ENCODE peak calls at places on chromosomes 3 and 15, in nine cellular contexts. C, G, R, X, D, F, S, N and O are unnamed samples.

GRCh38 chr3:32121137-32121536 is 14.7 kb downstream of the GPD1L start:
- DNase-seq in S (no peak), N (no peak), G (no peak), D (no peak), X (no peak), C (no peak), F (no peak), R (no peak), O (no peak)

GRCh38 chr15:55221090-55222011 is 24.6 kb upstream of the RSL24D1 start:
- DNase-seq in N (no peak), D (no peak), F (peak), C (peak), R (no peak), S (no peak), X (peak), G (peak), O (peak)

GRCh38 chr3:126361211-126361610 is 4.0 kb upstream of the KLF15 start:
- DNase-seq in N (no peak), S (no peak), G (no peak), X (no peak), R (no peak), F (no peak), D (no peak), C (no peak), O (no peak)

GRCh38 chr3:159929181-159929893 is 59.3 kb upstream of the IL12A start:
- DNase-seq in D (no peak), S (peak), F (peak), N (no peak), R (no peak), G (peak), X (peak), C (peak), O (peak)

GRCh38 chr15:31304736-31305365 is 21.8 kb upstream of the KLF13 start:
- DNase-seq in X (no peak), G (peak), R (no peak), S (no peak), C (no peak), F (no peak), D (no peak), N (no peak), O (no peak)

GRCh38 chr3:161559177-161559998 is 62.8 kb downstream of the OTOL1 start:
- DNase-seq in X (peak), N (peak), F (peak), S (peak), C (peak), R (no peak), D (no peak), G (peak), O (peak)

GRCh38 chr15:64438653-64439447 is 21.5 kb upstream of the ZNF609 start:
- DNase-seq in N (no peak), S (no peak), F (no peak), C (no peak), X (no peak), D (no peak), R (no peak), G (no peak), O (no peak)

GRCh38 chr3:24981309-24981708 is 446.8 kb upstream of the RARB start:
- DNase-seq in G (no peak), F (no peak), C (no peak), S (no peak), N (no peak), D (no peak), R (no peak), X (no peak), O (no peak)

GRCh38 chr3:85589145-85589544 is 630.4 kb downstream of the CADM2 start:
- DNase-seq in S (no peak), G (no peak), X (peak), F (no peak), C (peak), D (no peak), N (no peak), R (no peak), O (no peak)

GRCh38 chr3:56800373-56801150 is 1.2 kb downstream of the ARHGEF3 start:
- DNase-seq in G (no peak), D (no peak), R (peak), C (no peak), S (no peak), F (peak), X (no peak), N (no peak), O (no peak)

GRCh38 chr3:63096248-63097058 is 181.7 kb upstream of the SYNPR start:
- DNase-seq in C (no peak), S (no peak), D (no peak), R (no peak), N (no peak), G (no peak), X (no peak), F (no peak), O (no peak)

GRCh38 chr15:88243895-88244787 is 12.4 kb downstream of the NTRK3 start:
- DNase-seq in F (peak), D (no peak), G (peak), N (no peak), C (peak), R (no peak), X (peak), S (peak), O (peak)

GRCh38 chr15:88246666-88247446 is 9.7 kb downstream of the NTRK3 start:
- DNase-seq in F (peak), D (peak), R (peak), N (peak), G (peak), X (peak), S (peak), C (peak), O (peak)

GRCh38 chr3:46968783-46969428 is 7.6 kb downstream of the CCDC12 start:
- DNase-seq in F (no peak), C (no peak), X (no peak), S (no peak), D (no peak), R (no peak), G (no peak), N (no peak), O (no peak)

GRCh38 chr3:194255252-194256039 is 95.7 kb downstream of the CPN2 start:
- DNase-seq in X (no peak), G (peak), D (no peak), N (no peak), S (peak), F (peak), R (peak), C (no peak), O (no peak)

GRCh38 chr15:23759964-23760363 is 72.9 kb upstream of the NDN start:
- DNase-seq in G (no peak), N (no peak), X (no peak), F (no peak), D (no peak), S (no peak), C (no peak), R (no peak), O (no peak)

GRCh38 chr15:57505949-57506391 is 85.7 kb upstream of the MYZAP start:
- DNase-seq in G (peak), S (no peak), C (peak), F (no peak), N (no peak), X (peak), R (no peak), D (peak), O (peak)

GRCh38 chr3:124552224-124552623 is 178.0 kb upstream of the UMPS start:
- DNase-seq in C (no peak), R (no peak), G (no peak), X (no peak), D (no peak), N (no peak), F (no peak), S (no peak), O (peak)

GRCh38 chr3:132284756-132285619 is 32.2 kb upstream of the ACP3 start:
- DNase-seq in F (no peak), G (no peak), R (no peak), D (peak), N (no peak), X (no peak), C (no peak), S (no peak), O (no peak)
- TF ChIP-seq CTCF in F (no peak), G (no peak), R (no peak), D (peak), N (no peak), X (no peak), C (no peak), S (no peak), O (no peak)

GRCh38 chr15:78565097-78565950 is at the start of gene CHRNA5:
- DNase-seq in D (peak), R (peak), G (peak), F (peak), X (peak), N (peak), C (peak), S (peak), O (peak)
- TF ChIP-seq CTCF in D (no peak), R (no peak), G (no peak), F (no peak), X (no peak), N (no peak), C (no peak), S (no peak), O (no peak)

GRCh38 chr3:278300-279064 is 81.9 kb downstream of the CHL1 start:
- DNase-seq in N (no peak), C (no peak), F (peak), S (no peak), R (no peak), G (no peak), X (no peak), D (no peak), O (no peak)

GRCh38 chr3:279325-279724 is 82.8 kb downstream of the CHL1 start:
- DNase-seq in X (no peak), F (no peak), D (no peak), N (no peak), S (no peak), G (no peak), C (no peak), R (no peak), O (no peak)

GRCh38 chr3:280691-281090 is 84.1 kb downstream of the CHL1 start:
- DNase-seq in X (no peak), D (no peak), F (no peak), G (no peak), N (no peak), S (no peak), C (no peak), R (no peak), O (no peak)

DNA sequence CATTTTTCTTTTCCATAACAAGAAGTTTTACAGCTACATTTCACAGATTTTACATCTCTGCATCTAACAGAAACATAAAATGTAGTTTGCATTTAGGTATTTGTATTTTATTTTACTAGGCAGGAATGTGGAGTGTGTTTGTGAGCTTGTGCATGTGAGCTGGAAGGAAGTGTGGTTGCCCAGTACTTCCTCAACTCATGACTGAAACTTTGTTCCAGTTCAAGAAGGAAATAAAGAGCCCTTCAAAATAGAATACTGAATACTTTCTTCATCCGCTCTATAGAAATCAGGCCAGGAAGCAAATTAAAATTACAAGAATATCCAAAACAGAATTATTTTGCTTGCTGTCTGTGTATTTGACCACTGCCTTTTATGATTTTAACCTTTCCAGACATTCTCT is 81.3 kb downstream of the CHL1 start:
- DNase-seq in X (no peak), C (no peak), G (no peak), S (no peak), N (no peak), F (no peak), R (no peak), D (no peak), O (no peak)
- TF ChIP-seq CTCF in X (no peak), C (no peak), G (no peak), S (no peak), N (no peak), F (no peak), R (no peak), D (no peak), O (no peak)

GRCh38 chr3:106570426-106570825 is 701.6 kb upstream of the CBLB start:
- DNase-seq in G (no peak), D (no peak), F (no peak), S (no peak), C (peak), X (no peak), N (no peak), R (no peak), O (no peak)

GRCh38 chr3:106560451-106560966 is 691.7 kb upstream of the CBLB start:
- DNase-seq in C (peak), S (no peak), F (no peak), X (peak), G (peak), N (no peak), R (no peak), D (no peak), O (no peak)

GRCh38 chr3:106566277-106566676 is 697.5 kb upstream of the CBLB start:
- DNase-seq in S (no peak), C (no peak), D (no peak), R (no peak), F (peak), X (no peak), N (no peak), G (no peak), O (peak)
- TF ChIP-seq CTCF in S (no peak), C (peak), D (no peak), R (no peak), F (peak), X (no peak), N (no peak), G (peak), O (no peak)

GRCh38 chr3:5806192-5806591 is 618.7 kb downstream of the EDEM1 start:
- DNase-seq in R (no peak), G (no peak), X (no peak), C (no peak), N (no peak), D (no peak), F (no peak), S (no peak), O (no peak)
- TF ChIP-seq CTCF in R (no peak), G (no peak), X (no peak), C (no peak), N (peak), D (peak), F (peak), S (no peak), O (peak)

GRCh38 chr3:132536442-132537153 is 60.5 kb upstream of the ACKR4 start:
- DNase-seq in C (no peak), D (no peak), X (peak), G (peak), S (no peak), N (no peak), F (no peak), R (no peak), O (no peak)
- TF ChIP-seq CTCF in C (no peak), D (no peak), X (peak), G (no peak), S (no peak), N (no peak), F (no peak), R (no peak), O (no peak)

GRCh38 chr3:49754536-49754935 is 30.8 kb upstream of the GMPPB start:
- DNase-seq in F (no peak), G (no peak), C (no peak), X (no peak), R (no peak), S (no peak), D (no peak), N (no peak), O (no peak)

GRCh38 chr3:49745986-49746385 is 22.2 kb upstream of the GMPPB start:
- DNase-seq in R (no peak), D (no peak), C (peak), G (peak), N (no peak), F (no peak), S (no peak), X (peak), O (no peak)

GRCh38 chr3:49747792-49748480 is 24.2 kb upstream of the GMPPB start:
- DNase-seq in S (no peak), X (peak), G (peak), D (no peak), C (peak), N (no peak), F (no peak), R (no peak), O (no peak)

GRCh38 chr3:49751501-49751900 is 27.8 kb upstream of the GMPPB start:
- DNase-seq in F (no peak), G (no peak), R (no peak), S (no peak), C (no peak), D (no peak), X (no peak), N (no peak), O (no peak)

DNA sequence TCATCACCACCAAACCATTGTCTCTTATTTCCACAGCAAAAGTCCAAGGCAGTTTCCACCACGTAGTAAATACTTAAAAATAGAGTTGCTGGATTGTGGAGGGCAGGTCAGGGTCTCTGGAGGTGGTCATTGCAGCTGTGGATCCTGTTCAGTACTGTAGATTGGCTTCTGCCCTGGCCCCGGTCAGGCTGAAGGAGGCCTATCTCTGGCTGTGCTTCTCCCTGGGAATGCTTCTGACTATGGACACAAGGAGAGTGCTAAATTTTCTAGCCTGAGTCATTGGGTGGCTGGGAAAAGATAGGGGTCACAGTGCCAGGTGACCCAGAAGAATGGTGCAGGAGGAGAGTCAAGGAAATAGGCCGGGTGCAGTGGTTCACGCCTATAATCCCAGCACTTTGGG is 26.3 kb upstream of the GMPPB start:
- DNase-seq in F (no peak), N (no peak), C (peak), X (no peak), R (no peak), D (no peak), G (no peak), S (no peak), O (no peak)
- TF ChIP-seq CTCF in F (no peak), N (no peak), C (no peak), X (no peak), R (no peak), D (no peak), G (no peak), S (no peak), O (no peak)

GRCh38 chr15:85009435-85009834 is 27.8 kb downstream of the PDE8A start:
- DNase-seq in C (no peak), X (no peak), R (no peak), S (no peak), F (no peak), N (no peak), G (peak), D (no peak), O (no peak)
- TF ChIP-seq CTCF in C (no peak), X (no peak), R (no peak), S (no peak), F (no peak), N (no peak), G (no peak), D (no peak), O (no peak)